ENCODE peak calls at places on chromosomes 6 and 20, in nine cellular contexts. O is astrocyte of the spinal cord, G is T-helper 2 cell, V is dermis microvascular lymphatic vessel endothelial cell, Q is fibroblast of the aortic adventitia, E is GM10248, M is ELR, T is omental fat pad, X is non-pigmented ciliary epithelial cell. P is an unnamed sample.

GRCh38 chr20:41003143-41003932 is 25.3 kb upstream of the TOP1 start:
- DNase-seq in O (peak), G (no peak), V (no peak), Q (peak), E (no peak), M (peak), T (peak), X (peak), P (no peak)

GRCh38 chr6:160974304-160974771 is 17.2 kb upstream of the MAP3K4 start:
- DNase-seq in O (peak), G (no peak), V (no peak), Q (peak), E (no peak), M (peak), T (peak), X (peak), P (no peak)

GRCh38 chr6:11700118-11700718 is 78.4 kb downstream of the ADTRP start:
- DNase-seq in O (peak), G (no peak), V (peak), Q (peak), E (peak), M (peak), T (no peak), X (no peak), P (no peak)

GRCh38 chr20:11153819-11154218 is 480.0 kb upstream of the JAG1 start:
- DNase-seq in O (peak), G (no peak), V (no peak), Q (peak), E (no peak), M (no peak), T (no peak), X (no peak), P (no peak)

GRCh38 chr6:10555625-10556309 is 34.6 kb downstream of the GCNT2 start:
- DNase-seq in O (peak), G (no peak), V (peak), Q (peak), E (no peak), M (peak), T (no peak), X (no peak), P (no peak)

GRCh38 chr6:34151321-34152041 is 5.6 kb upstream of the GRM4 start:
- DNase-seq in O (no peak), G (no peak), V (no peak), Q (no peak), E (no peak), M (no peak), T (no peak), X (no peak), P (peak)

GRCh38 chr6:36581716-36582115 is 12.4 kb upstream of the SRSF3 start:
- DNase-seq in O (no peak), G (no peak), V (no peak), Q (no peak), E (no peak), M (no peak), T (no peak), X (no peak), P (no peak)

GRCh38 chr6:149941583-149942460 is at the start of gene ULBP2:
- DNase-seq in O (peak), G (peak), V (peak), Q (peak), E (peak), M (peak), T (peak), X (peak), P (peak)

GRCh38 chr6:43494766-43495165 is 15.4 kb downstream of the LRRC73 start:
- DNase-seq in O (no peak), G (no peak), V (no peak), Q (no peak), E (no peak), M (no peak), T (no peak), X (no peak), P (no peak)

GRCh38 chr6:65707134-65707826 is at the start of gene EYS:
- DNase-seq in O (no peak), G (no peak), V (no peak), Q (no peak), E (no peak), M (no peak), T (no peak), X (no peak), P (no peak)

GRCh38 chr6:90347411-90347841 is 50.8 kb upstream of the BACH2 start:
- DNase-seq in O (no peak), G (no peak), V (no peak), Q (no peak), E (no peak), M (no peak), T (no peak), X (no peak), P (no peak)

GRCh38 chr6:72857791-72858190 is 235.9 kb downstream of the KCNQ5 start:
- DNase-seq in O (peak), G (no peak), V (no peak), Q (peak), E (no peak), M (peak), T (no peak), X (peak), P (no peak)

GRCh38 chr20:34271961-34272360 is 30.7 kb downstream of the ASIP start:
- DNase-seq in O (peak), G (no peak), V (no peak), Q (peak), E (no peak), M (peak), T (no peak), X (peak), P (no peak)

GRCh38 chr6:5726976-5727718 is 279.6 kb downstream of the NRN1 start:
- DNase-seq in O (peak), G (no peak), V (no peak), Q (no peak), E (no peak), M (no peak), T (no peak), X (no peak), P (no peak)

GRCh38 chr6:166587631-166588413 is 1.3 kb upstream of the RAMACL start:
- DNase-seq in O (no peak), G (no peak), V (no peak), Q (no peak), E (peak), M (no peak), T (no peak), X (no peak), P (no peak)

GRCh38 chr6:131199568-131200272 is 64.5 kb downstream of the AKAP7 start:
- DNase-seq in O (peak), G (peak), V (peak), Q (peak), E (peak), M (peak), T (no peak), X (peak), P (no peak)

GRCh38 chr6:32973144-32973854 is 4.9 kb downstream of the BRD2 start:
- DNase-seq in O (no peak), G (peak), V (no peak), Q (peak), E (no peak), M (peak), T (peak), X (no peak), P (no peak)